ENCODE peak calls at places on chromosomes 5 and 9, in seven cellular contexts. A is heart right ventricle, G is midbrain, Q is H54, Z is SW 1271, P is retinal pigment epithelial cell, H is AML-193. T is an unnamed sample.

GRCh38 chr9:35395076-35395675 is 94.7 kb upstream of the RUSC2 start:
- DNase-seq in A (no peak), G (no peak), Q (no peak), Z (no peak), P (no peak), H (no peak), T (no peak)

GRCh38 chr5:116498478-116498877 is 76.1 kb downstream of the SEMA6A start:
- DNase-seq in A (no peak), G (no peak), Q (no peak), Z (no peak), P (no peak), H (no peak), T (no peak)

GRCh38 chr9:36137392-36138004 is 965 bp downstream of the GLIPR2 start:
- DNase-seq in A (no peak), G (peak; percentile 31), Q (no peak), Z (no peak), P (no peak), H (no peak), T (no peak)

GRCh38 chr5:124865603-124866354 is 119.3 kb upstream of the ZNF608 start:
- DNase-seq in A (no peak), G (no peak), Q (no peak), Z (no peak), P (no peak), H (no peak), T (no peak)

GRCh38 chr5:106412606-106413005 is 1258.1 kb downstream of the EFNA5 start:
- DNase-seq in A (no peak), G (no peak), Q (no peak), Z (no peak), P (no peak), H (no peak), T (no peak)

GRCh38 chr9:109487247-109487646 is 10.9 kb downstream of the PTPN3 start:
- DNase-seq in A (no peak), G (no peak), Q (no peak), Z (no peak), P (no peak), H (no peak), T (no peak)

GRCh38 chr9:121620777-121621437 is 30.5 kb upstream of the DAB2IP start:
- DNase-seq in A (no peak), G (no peak), Q (peak; percentile 78), Z (no peak), P (no peak), H (peak; percentile 5), T (no peak)

GRCh38 chr5:174532453-174533126 is 191.8 kb upstream of the MSX2 start:
- DNase-seq in A (peak; percentile 50), G (peak; percentile 17), Q (peak; percentile 97), Z (peak; percentile 89), P (peak; percentile 99), H (peak; percentile 53), T (peak; percentile 73)

GRCh38 chr5:150510460-150511263 is 2.7 kb downstream of the NDST1 start:
- DNase-seq in A (no peak), G (no peak), Q (no peak), Z (no peak), P (no peak), H (no peak), T (no peak)

GRCh38 chr9:133539434-133539833 is 4.9 kb downstream of the ADAMTSL2 start:
- DNase-seq in A (peak; percentile 72), G (peak; percentile 60), Q (no peak), Z (no peak), P (no peak), H (no peak), T (peak; percentile 56)

GRCh38 chr9:133786371-133786753 is 48.2 kb upstream of the SARDH start:
- DNase-seq in A (no peak), G (peak; percentile 3), Q (no peak), Z (no peak), P (no peak), H (no peak), T (no peak)

GRCh38 chr5:14008819-14009311 is 64.4 kb upstream of the DNAH5 start:
- DNase-seq in A (no peak), G (no peak), Q (no peak), Z (no peak), P (no peak), H (no peak), T (no peak)

GRCh38 chr5:61366841-61367240 is 34.8 kb downstream of the ZSWIM6 start:
- DNase-seq in A (no peak), G (no peak), Q (no peak), Z (no peak), P (no peak), H (no peak), T (no peak)